ENCODE peak calls at places on chromosomes 11 and 22, in seven cellular contexts. M is K562, W is H1, F is GM12878, U is SK-N-SH, X is HepG2, B is HCT116. Z is an unnamed sample.

GRCh38 chr11:134678744-134679143 is 266.7 kb upstream of the B3GAT1 start:
- DNase-seq in U (no peak), F (no peak), M (no peak), X (no peak), B (no peak), W (no peak), Z (no peak)

GRCh38 chr11:62552931-62553838 is 6.6 kb upstream of the AHNAK start:
- DNase-seq in X (no peak), F (no peak), U (no peak), M (peak; percentile 89), B (peak; percentile 91), W (peak; percentile 82), Z (peak; percentile 96)

GRCh38 chr11:67613960-67614715 is 7.4 kb downstream of the NDUFV1 start:
- DNase-seq in F (peak; percentile 88), X (no peak), B (peak; percentile 15), W (peak; percentile 93), M (peak; percentile 79), U (peak; percentile 84), Z (no peak)

GRCh38 chr11:47412152-47412746 is 3.9 kb downstream of the SLC39A13 start:
- DNase-seq in M (peak; percentile 67), X (no peak), B (peak; percentile 21), W (peak; percentile 90), U (peak; percentile 87), F (no peak), Z (peak; percentile 70)

GRCh38 chr11:44256673-44257291 is 53.2 kb downstream of the ALX4 start:
- DNase-seq in U (no peak), F (no peak), B (no peak), X (peak; percentile 22), W (no peak), M (peak; percentile 60), Z (no peak)

GRCh38 chr11:34788642-34789041 is 127.5 kb downstream of the APIP start:
- DNase-seq in U (no peak), M (no peak), X (no peak), F (no peak), W (no peak), B (no peak), Z (peak; percentile 61)

GRCh38 chr11:45089845-45090499 is 56.5 kb upstream of the PRDM11 start:
- DNase-seq in U (no peak), M (no peak), F (no peak), X (no peak), B (no peak), W (no peak), Z (peak; percentile 37)

GRCh38 chr11:73760066-73760679 is 701 bp downstream of the RAB6A start:
- DNase-seq in X (no peak), M (peak; percentile 56), B (no peak), F (no peak), W (peak; percentile 73), U (peak; percentile 69), Z (peak; percentile 25)

GRCh38 chr11:2940166-2940929 is 11.1 kb upstream of the PHLDA2 start:
- DNase-seq in B (peak; percentile 53), U (peak; percentile 30), W (no peak), X (peak; percentile 46), M (no peak), F (no peak), Z (no peak)

GRCh38 chr11:118343981-118344521 is at the start of gene CD3G:
- DNase-seq in X (no peak), U (no peak), B (no peak), W (no peak), F (no peak), M (no peak), Z (no peak)

GRCh38 chr22:25120093-25120561 is 79.5 kb upstream of the CRYBB3 start:
- DNase-seq in X (peak; percentile 92), W (no peak), M (no peak), U (no peak), B (peak; percentile 79), F (no peak), Z (peak; percentile 74)

GRCh38 chr11:126834573-126834972 is 166.0 kb downstream of the KIRREL3 start:
- DNase-seq in B (no peak), M (no peak), F (no peak), X (no peak), U (no peak), W (no peak), Z (no peak)

GRCh38 chr11:78187366-78188011 is 937 bp downstream of the KCTD21 start:
- DNase-seq in W (no peak), U (no peak), B (no peak), X (no peak), F (no peak), M (no peak), Z (no peak)

GRCh38 chr22:41094036-41094435 is 1.6 kb downstream of the EP300 start:
- DNase-seq in B (no peak), X (peak; percentile 31), M (peak; percentile 42), U (peak; percentile 10), W (no peak), F (no peak), Z (no peak)

GRCh38 chr11:81907996-81908395 is 825.7 kb downstream of the FAM181B start:
- DNase-seq in F (no peak), M (no peak), U (no peak), W (no peak), B (no peak), X (no peak), Z (no peak)

GRCh38 chr11:66570117-66570825 is 1.9 kb upstream of the CTSF start:
- DNase-seq in W (no peak), M (no peak), X (no peak), U (no peak), B (no peak), F (no peak), Z (no peak)

GRCh38 chr22:46002757-46003270 is 25.9 kb upstream of the WNT7B start:
- DNase-seq in B (no peak), M (no peak), W (no peak), F (no peak), U (no peak), X (no peak), Z (no peak)

GRCh38 chr11:19444231-19444630 is 203.5 kb upstream of the E2F8 start:
- DNase-seq in F (no peak), U (no peak), M (no peak), W (no peak), B (no peak), X (no peak), Z (no peak)

GRCh38 chr11:134527382-134528243 is 115.6 kb upstream of the B3GAT1 start:
- DNase-seq in F (no peak), M (no peak), X (no peak), U (no peak), W (peak; percentile 52), B (no peak), Z (no peak)

GRCh38 chr11:33867996-33868645 is 23.8 kb downstream of the LMO2 start:
- DNase-seq in X (no peak), M (no peak), F (no peak), U (no peak), B (no peak), W (no peak), Z (no peak)

GRCh38 chr11:123532131-123532530 is 102.1 kb downstream of the GRAMD1B start:
- DNase-seq in M (peak; percentile 9), F (no peak), W (no peak), X (no peak), U (no peak), B (no peak), Z (peak; percentile 51)

GRCh38 chr11:119254239-119254638 is 48.1 kb downstream of the CBL start:
- DNase-seq in U (no peak), M (no peak), W (no peak), F (no peak), X (no peak), B (no peak), Z (no peak)

GRCh38 chr11:75855191-75855590 is 40.2 kb downstream of the UVRAG start:
- DNase-seq in M (no peak), B (no peak), X (no peak), W (no peak), U (no peak), F (no peak), Z (no peak)

GRCh38 chr11:75856912-75857311 is 41.9 kb downstream of the UVRAG start:
- DNase-seq in U (no peak), W (no peak), F (no peak), B (no peak), X (no peak), M (no peak), Z (no peak)

GRCh38 chr11:75859614-75860013 is 44.6 kb downstream of the UVRAG start:
- DNase-seq in W (no peak), M (no peak), X (no peak), U (no peak), F (no peak), B (no peak), Z (no peak)

GRCh38 chr11:75858042-75858441 is 43.0 kb downstream of the UVRAG start:
- DNase-seq in F (no peak), M (no peak), B (no peak), X (no peak), W (no peak), U (no peak), Z (no peak)

GRCh38 chr11:75858613-75859012 is 43.6 kb downstream of the UVRAG start:
- DNase-seq in F (no peak), B (no peak), M (no peak), X (no peak), W (no peak), U (no peak), Z (no peak)
- TF ChIP-seq JUND in F (no peak), B (no peak), M (no peak), X (no peak), W (no peak), U (no peak), Z (no peak)

DNA sequence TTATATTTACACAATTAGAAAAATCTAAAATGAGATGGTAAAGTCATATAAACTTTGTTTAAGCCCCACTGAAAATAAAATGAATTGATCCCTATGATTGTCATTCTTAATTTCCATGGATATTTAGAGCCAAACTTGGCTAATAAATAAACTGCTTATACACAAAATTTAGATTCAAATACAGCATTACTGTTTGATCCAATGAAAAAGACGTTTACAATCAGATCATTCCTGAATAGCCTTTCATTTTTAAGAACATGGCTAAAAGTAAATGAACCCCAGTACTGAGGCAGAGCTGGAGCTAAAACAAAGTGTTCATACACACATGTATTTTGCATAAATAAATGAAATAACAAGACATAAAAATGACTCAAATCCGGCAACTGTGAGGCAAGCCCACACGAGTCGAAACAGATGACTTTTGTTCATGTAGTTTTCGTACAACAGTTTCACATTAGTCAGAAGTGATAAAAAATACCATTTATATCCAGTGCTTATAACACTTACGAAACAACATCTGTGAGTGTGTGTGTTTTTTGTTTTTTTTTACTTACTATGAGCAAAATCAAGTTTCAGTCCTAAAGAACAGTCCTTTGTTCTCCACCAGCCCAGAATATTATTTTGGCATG is 386.5 kb downstream of the SOX6 start:
- DNase-seq in F (peak; percentile 35), X (no peak), U (no peak), M (no peak), B (no peak), W (no peak), Z (no peak)
- TF ChIP-seq JUND in F (peak; percentile 47), X (no peak), U (no peak), M (no peak), B (no peak), W (no peak), Z (no peak)

GRCh38 chr22:19260804-19261203 is 30.7 kb downstream of the CLTCL1 start:
- DNase-seq in X (no peak), W (no peak), F (no peak), U (no peak), M (no peak), B (no peak), Z (no peak)
- TF ChIP-seq JUND in X (no peak), W (no peak), F (no peak), U (no peak), M (no peak), B (no peak), Z (no peak)

GRCh38 chr11:15720460-15720859 is 605.7 kb downstream of the INSC start:
- DNase-seq in U (no peak), M (no peak), W (no peak), F (no peak), X (no peak), B (no peak), Z (no peak)
- TF ChIP-seq JUND in U (no peak), M (no peak), W (no peak), F (no peak), X (no peak), B (no peak), Z (no peak)